ENCODE peak calls at places on chromosomes 7 and 10, in ten cellular contexts. I is HEK293T, L is ELF-1, D is T-helper 17 cell, P is cardiac septum, Q is posterior cingulate gyrus, Z is AG04450, R is hepatic stellate cell, U is fibroblast of the conjunctiva, F is nephron progenitor cell. W is an unnamed sample.

GRCh38 chr7:155223021-155223420 is 74.7 kb upstream of the INSIG1 start:
- DNase-seq in R (no peak), I (no peak), D (no peak), F (no peak), P (no peak), L (no peak), Q (no peak), Z (no peak), U (no peak), W (no peak)

GRCh38 chr10:79264942-79265341 is 82.3 kb upstream of the PPIF start:
- DNase-seq in Z (no peak), R (peak; percentile 75), U (no peak), I (no peak), Q (no peak), D (no peak), P (no peak), F (no peak), L (peak; percentile 89), W (no peak)

GRCh38 chr10:127585519-127586023 is 36.5 kb downstream of the NPS start:
- DNase-seq in U (no peak), P (no peak), I (no peak), F (no peak), Z (no peak), D (no peak), R (no peak), Q (no peak), L (no peak), W (no peak)

GRCh38 chr10:132879408-132880147 is 62.8 kb downstream of the CFAP46 start:
- DNase-seq in P (peak; percentile 75), I (no peak), R (no peak), Q (no peak), L (no peak), D (no peak), F (no peak), U (no peak), Z (no peak), W (no peak)

GRCh38 chr7:101399759-101400158 is 37.1 kb downstream of the COL26A1 start:
- DNase-seq in F (no peak), P (no peak), L (no peak), U (no peak), R (no peak), I (no peak), Z (no peak), Q (no peak), D (no peak), W (no peak)

GRCh38 chr10:59036311-59037017 is 140.0 kb upstream of the PHYHIPL start:
- DNase-seq in R (no peak), P (no peak), Q (no peak), F (no peak), I (no peak), L (no peak), Z (no peak), D (no peak), U (no peak), W (no peak)

GRCh38 chr7:1977876-1978441 is 254.8 kb downstream of the MAD1L1 start:
- DNase-seq in P (no peak), Q (no peak), R (no peak), U (no peak), D (no peak), L (no peak), I (no peak), Z (no peak), F (no peak), W (no peak)

GRCh38 chr10:22344781-22345300 is 455 bp upstream of the SPAG6 start:
- DNase-seq in U (no peak), Q (no peak), R (no peak), Z (no peak), I (no peak), F (no peak), D (no peak), L (no peak), P (no peak), W (no peak)

GRCh38 chr10:103673616-103674015 is 180.1 kb downstream of the NEURL1 start:
- DNase-seq in I (no peak), U (no peak), R (no peak), D (no peak), F (no peak), L (no peak), Q (no peak), P (no peak), Z (no peak), W (no peak)

GRCh38 chr10:95456486-95456885 is 104.7 kb downstream of the SORBS1 start:
- DNase-seq in R (no peak), Q (no peak), L (no peak), F (no peak), D (no peak), P (no peak), I (no peak), Z (no peak), U (no peak), W (no peak)

GRCh38 chr7:31785081-31785480 is 98.1 kb downstream of the PPP1R17 start:
- DNase-seq in R (no peak), P (no peak), I (no peak), F (no peak), U (no peak), L (no peak), Q (peak; percentile 15), D (no peak), Z (no peak), W (no peak)

GRCh38 chr10:99711129-99711719 is 20.7 kb downstream of the COX15 start:
- DNase-seq in Z (peak; percentile 55), D (no peak), I (peak; percentile 59), Q (peak; percentile 20), P (no peak), L (no peak), U (peak; percentile 46), F (peak; percentile 12), R (peak; percentile 27), W (peak; percentile 22)

GRCh38 chr7:35253680-35254495 is at the start of gene TBX20:
- DNase-seq in U (no peak), I (peak; percentile 86), D (no peak), P (no peak), Q (no peak), Z (no peak), F (peak; percentile 76), L (peak; percentile 77), R (peak; percentile 90), W (no peak)

GRCh38 chr7:76063525-76063924 is 15.6 kb downstream of the MDH2 start:
- DNase-seq in U (no peak), D (no peak), R (no peak), Z (no peak), I (no peak), Q (no peak), P (no peak), L (no peak), F (no peak), W (no peak)

W was measured in amniotic stem cell.